ENCODE peak calls at places on chromosomes 5 and 9, in ten cellular contexts. E is GM23338, Q is fibroblast of mammary gland, R is IMR-90, G is epithelial cell of esophagus, J is brain microvascular endothelial cell, A is lower lobe of right lung, X is kidney, W is mesendoderm, B is HFF-Myc. V is an unnamed sample.

GRCh38 chr5:123125172-123125508 is 36.1 kb downstream of the PRDM6 start:
- DNase-seq in E (no peak), R (peak), X (no peak), G (no peak), B (no peak), W (no peak), A (no peak), J (no peak), Q (peak), V (no peak)

GRCh38 chr5:114411380-114411931 is 49.6 kb downstream of the KCNN2 start:
- DNase-seq in G (peak), R (peak), J (no peak), X (no peak), E (no peak), W (no peak), Q (no peak), B (no peak), A (no peak), V (no peak)

GRCh38 chr9:98410185-98410697 is 154.8 kb upstream of the TBC1D2 start:
- DNase-seq in E (peak), Q (peak), B (peak), J (peak), X (no peak), G (peak), W (peak), R (peak), A (no peak), V (peak)

GRCh38 chr5:176774216-176775171 is 35.9 kb upstream of the UNC5A start:
- DNase-seq in E (peak), J (no peak), G (no peak), W (peak), X (no peak), R (no peak), Q (no peak), B (no peak), A (no peak), V (no peak)

GRCh38 chr9:94167055-94167346 is 82.7 kb downstream of the PTPDC1 start:
- DNase-seq in W (peak), A (no peak), R (no peak), B (peak), J (no peak), Q (no peak), X (no peak), G (no peak), E (peak), V (no peak)

GRCh38 chr5:72036951-72037350 is 70.3 kb upstream of the MAP1B start:
- DNase-seq in B (no peak), Q (no peak), J (peak), E (peak), X (no peak), W (peak), A (no peak), G (peak), R (peak), V (no peak)

GRCh38 chr9:1726993-1727759 is 288.0 kb upstream of the SMARCA2 start:
- DNase-seq in Q (no peak), X (no peak), G (no peak), E (peak), J (no peak), B (no peak), A (no peak), R (no peak), W (peak), V (no peak)

GRCh38 chr5:178336889-178337785 is 104.5 kb upstream of the PHYKPL start:
- DNase-seq in Q (no peak), X (peak), B (no peak), E (peak), G (no peak), W (no peak), A (no peak), R (no peak), J (no peak), V (no peak)

GRCh38 chr9:33443504-33444154 is 3.8 kb downstream of the AQP3 start:
- DNase-seq in J (no peak), E (peak), G (no peak), X (no peak), A (no peak), Q (no peak), W (no peak), B (no peak), R (no peak), V (no peak)

GRCh38 chr9:131406567-131407436 is 12.9 kb downstream of the PRRC2B start:
- DNase-seq in W (no peak), A (no peak), R (no peak), J (no peak), G (no peak), Q (no peak), E (no peak), X (no peak), B (no peak), V (no peak)

GRCh38 chr5:68041293-68041692 is 174.3 kb upstream of the PIK3R1 start:
- DNase-seq in J (no peak), E (no peak), G (no peak), Q (no peak), A (no peak), W (no peak), R (no peak), X (no peak), B (no peak), V (no peak)

GRCh38 chr5:96259211-96259772 is 173.8 kb downstream of the PCSK1 start:
- DNase-seq in E (no peak), J (no peak), W (peak), G (peak), X (no peak), R (peak), Q (peak), B (no peak), A (no peak), V (peak)

GRCh38 chr9:79700607-79701330 is 129.0 kb downstream of the TLE4 start:
- DNase-seq in J (no peak), G (no peak), B (no peak), X (no peak), A (no peak), R (peak), Q (no peak), E (no peak), W (no peak), V (peak)

GRCh38 chr5:55222061-55222818 is 4.9 kb downstream of the MCIDAS start:
- DNase-seq in B (no peak), E (peak), A (no peak), X (no peak), G (no peak), W (no peak), Q (no peak), J (no peak), R (no peak), V (no peak)

GRCh38 chr9:98908897-98909634 is 34.6 kb upstream of the COL15A1 start:
- DNase-seq in W (no peak), A (no peak), B (no peak), G (no peak), R (peak), E (no peak), J (peak), X (no peak), Q (peak), V (peak)

DNA sequence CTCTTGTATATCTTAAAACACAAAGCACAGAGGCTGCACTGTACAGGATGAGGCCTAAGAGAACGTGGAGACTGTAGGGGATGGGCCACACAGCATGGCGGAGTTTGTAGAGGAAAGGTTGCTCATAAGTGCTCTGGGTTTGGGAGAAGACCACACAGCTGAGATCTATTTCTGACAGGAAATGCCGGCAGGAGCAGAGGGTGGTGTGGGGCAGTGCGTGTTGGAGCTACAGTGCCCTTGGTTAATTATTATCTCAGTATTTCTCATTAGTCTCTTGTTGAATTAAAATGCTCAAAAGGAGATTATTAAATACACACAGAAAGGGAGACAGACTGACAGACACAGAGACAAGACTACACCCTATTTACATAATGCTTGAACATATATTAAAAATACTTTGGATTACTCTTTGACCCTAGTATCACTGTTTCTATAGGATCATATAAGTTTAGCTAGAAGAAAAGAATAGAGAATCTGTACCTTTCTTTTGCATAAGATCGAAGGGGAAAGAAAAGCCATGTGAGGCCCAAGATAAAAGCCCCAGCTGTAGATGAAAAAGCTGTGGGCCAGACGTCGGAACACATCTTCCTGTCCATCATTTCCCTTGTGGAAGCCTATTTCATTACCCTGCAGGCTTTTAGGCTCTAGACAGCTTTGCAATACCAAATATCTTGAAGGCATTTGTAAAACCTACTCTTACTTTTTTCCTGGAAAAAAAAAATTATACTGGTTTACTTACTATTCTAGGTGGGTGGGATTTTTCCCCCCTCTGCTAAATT is 9.8 kb downstream of the PALM2AKAP2 start:
- DNase-seq in B (no peak), W (no peak), R (no peak), A (no peak), G (no peak), E (no peak), Q (no peak), J (no peak), X (no peak), V (no peak)
- H3K4me3 ChIP-seq in B (no peak), W (no peak), R (no peak), A (no peak), G (no peak), E (no peak), Q (no peak), J (no peak), X (no peak), V (no peak)

GRCh38 chr5:524442-525163 is at the start of gene SLC9A3:
- DNase-seq in B (no peak), Q (no peak), A (no peak), X (peak), E (no peak), R (no peak), J (no peak), G (no peak), W (no peak), V (no peak)
- H3K4me3 ChIP-seq in B (no peak), Q (no peak), A (no peak), X (peak), E (peak), R (no peak), J (no peak), G (no peak), W (no peak), V (no peak)

DNA sequence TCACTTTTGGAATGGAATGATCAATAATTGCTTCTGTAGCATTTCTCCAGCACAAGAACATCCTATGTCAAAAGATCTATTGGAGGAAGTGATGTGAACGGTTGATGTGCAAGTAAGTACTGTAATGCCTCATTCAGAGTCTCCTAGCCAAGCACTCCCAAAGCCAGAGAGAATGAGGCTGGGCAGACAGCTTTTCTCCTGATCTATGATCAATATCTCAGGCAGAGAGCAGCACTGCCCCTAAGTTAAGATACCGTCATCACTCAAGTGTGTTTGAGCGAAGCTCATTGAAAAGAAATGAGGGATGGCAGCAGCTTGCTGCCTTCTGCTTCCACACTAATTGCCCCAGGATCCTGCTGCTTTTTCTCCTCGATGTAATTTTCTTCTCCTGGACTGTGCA is 324.1 kb upstream of the GRAMD2B start:
- DNase-seq in R (no peak), J (no peak), E (no peak), B (no peak), W (no peak), G (no peak), Q (no peak), A (no peak), X (no peak), V (no peak)
- H3K4me3 ChIP-seq in R (no peak), J (no peak), E (no peak), B (no peak), W (no peak), G (no peak), Q (no peak), A (no peak), X (no peak), V (no peak)

GRCh38 chr9:88777498-88778312 is 213.6 kb upstream of the S1PR3 start:
- DNase-seq in G (peak), W (no peak), B (no peak), X (peak), E (no peak), A (no peak), Q (peak), J (peak), R (peak), V (no peak)

GRCh38 chr9:88775966-88776365 is 215.3 kb upstream of the S1PR3 start:
- DNase-seq in E (no peak), W (no peak), G (no peak), J (no peak), Q (no peak), R (no peak), A (no peak), X (no peak), B (no peak), V (no peak)

GRCh38 chr9:88775037-88775471 is 216.2 kb upstream of the S1PR3 start:
- DNase-seq in J (peak), B (no peak), G (peak), E (no peak), W (no peak), A (no peak), X (no peak), R (peak), Q (peak), V (peak)

GRCh38 chr9:88775559-88775958 is 215.7 kb upstream of the S1PR3 start:
- DNase-seq in R (peak), B (no peak), G (peak), J (peak), W (no peak), E (no peak), Q (peak), A (no peak), X (no peak), V (no peak)

GRCh38 chr9:88776717-88777497 is 214.4 kb upstream of the S1PR3 start:
- DNase-seq in J (peak), R (peak), G (peak), X (no peak), A (no peak), B (peak), E (no peak), Q (peak), W (no peak), V (peak)
- H3K4me3 ChIP-seq in J (no peak), R (no peak), G (no peak), X (no peak), A (no peak), B (no peak), E (no peak), Q (no peak), W (no peak), V (no peak)

GRCh38 chr9:136133959-136134484 is 15.3 kb upstream of the TMEM250 start:
- DNase-seq in A (no peak), W (no peak), Q (no peak), X (no peak), G (no peak), J (no peak), R (no peak), B (no peak), E (no peak), V (no peak)
- H3K4me3 ChIP-seq in A (no peak), W (no peak), Q (no peak), X (no peak), G (no peak), J (no peak), R (no peak), B (no peak), E (peak), V (no peak)

GRCh38 chr5:150230842-150231241 is 41.0 kb downstream of the SLC6A7 start:
- DNase-seq in B (no peak), Q (no peak), J (no peak), G (no peak), A (no peak), R (no peak), E (no peak), X (no peak), W (no peak), V (no peak)

GRCh38 chr5:150223474-150223873 is 33.6 kb downstream of the SLC6A7 start:
- DNase-seq in J (no peak), B (no peak), R (no peak), Q (no peak), X (no peak), E (no peak), W (no peak), A (no peak), G (no peak), V (no peak)

GRCh38 chr5:150229571-150229970 is 39.7 kb downstream of the SLC6A7 start:
- DNase-seq in J (no peak), A (no peak), W (no peak), X (no peak), R (no peak), G (no peak), Q (no peak), E (no peak), B (no peak), V (no peak)

GRCh38 chr5:150224483-150225027 is 34.7 kb downstream of the SLC6A7 start:
- DNase-seq in G (no peak), Q (peak), R (peak), W (no peak), B (no peak), E (no peak), A (no peak), J (no peak), X (no peak), V (peak)

DNA sequence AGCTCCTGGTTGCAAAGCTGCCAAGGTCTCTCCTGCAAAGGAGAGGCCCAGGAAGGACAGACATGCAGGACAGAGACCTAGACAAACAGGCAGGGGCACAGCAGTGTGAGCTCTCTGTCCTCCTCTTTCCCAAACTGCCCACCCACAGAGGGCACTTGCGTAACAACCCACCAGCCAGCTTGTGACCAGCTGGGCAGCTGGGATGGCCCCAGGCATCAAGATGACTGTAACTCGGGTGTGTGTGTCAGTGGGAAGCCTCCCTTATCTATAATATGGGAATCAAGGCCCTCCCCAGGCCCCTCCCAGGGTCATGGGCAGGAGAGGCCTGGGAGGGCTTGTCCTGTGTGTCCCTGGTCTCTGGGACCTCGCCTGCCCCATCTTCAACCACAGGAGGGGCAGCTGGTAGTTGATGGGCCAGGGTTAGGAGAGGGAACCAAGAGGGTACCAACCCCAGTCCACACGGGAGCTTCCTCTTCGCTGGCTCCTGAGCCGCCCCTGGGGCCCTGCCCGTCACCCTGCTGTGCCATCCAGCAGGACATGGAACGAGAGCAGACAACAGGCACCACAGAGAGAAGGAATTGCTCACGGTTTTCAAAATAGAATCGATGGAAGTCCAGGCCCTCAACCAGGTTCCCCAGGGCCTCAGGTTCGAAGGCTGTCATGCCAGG is 37.9 kb downstream of the SLC6A7 start:
- DNase-seq in A (no peak), W (peak), E (no peak), X (no peak), G (peak), Q (peak), B (no peak), J (no peak), R (peak), V (peak)
- H3K4me3 ChIP-seq in A (no peak), W (no peak), E (no peak), X (no peak), G (no peak), Q (no peak), B (no peak), J (no peak), R (no peak), V (no peak)

DNA sequence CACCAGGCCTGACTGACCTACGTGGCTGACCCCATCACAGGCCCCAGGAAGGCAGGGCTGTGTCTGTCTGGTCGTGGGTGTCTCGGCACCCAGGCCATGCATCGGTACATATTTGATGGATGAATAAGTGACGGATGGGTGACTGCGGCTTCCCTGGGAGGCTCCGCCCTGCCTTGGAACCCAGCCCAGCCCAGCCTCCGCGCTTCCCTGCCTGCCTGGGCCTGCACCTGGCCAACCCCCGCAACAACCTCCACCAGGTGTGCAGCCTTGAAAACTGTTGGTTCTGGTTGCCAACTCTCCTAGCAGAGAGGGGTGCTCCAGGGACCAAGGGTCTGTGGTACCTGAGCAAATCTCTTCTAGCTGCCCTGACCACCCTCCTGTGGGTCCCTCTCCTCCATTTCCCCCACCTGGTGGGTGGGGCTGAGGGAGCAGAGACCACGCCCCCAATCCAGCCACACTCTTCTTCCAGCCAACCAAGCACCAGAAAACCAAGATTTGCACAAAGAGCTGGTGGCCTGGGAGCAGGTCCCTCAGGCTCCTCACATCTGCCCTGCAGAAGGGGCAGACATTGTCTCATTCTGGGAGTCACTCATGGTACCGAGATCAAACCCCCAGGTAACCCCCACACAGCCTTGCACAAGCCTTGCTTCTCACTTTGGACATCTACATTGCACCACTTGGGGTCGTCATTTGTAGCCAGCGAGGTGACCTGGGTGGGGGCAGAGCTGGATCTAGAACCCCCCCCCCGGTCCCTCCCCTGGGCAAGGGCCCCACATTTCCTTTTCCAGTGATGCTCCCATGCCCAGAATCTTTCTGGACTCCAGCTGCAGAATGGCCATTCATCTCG is 100.6 kb upstream of the IER5L start:
- DNase-seq in R (no peak), W (no peak), G (peak), J (peak), A (peak), B (no peak), X (peak), Q (peak), E (peak), V (no peak)
- H3K4me3 ChIP-seq in R (no peak), W (no peak), G (no peak), J (no peak), A (no peak), B (no peak), X (no peak), Q (no peak), E (peak), V (no peak)